ENCODE peak calls at places on chromosomes 3 and 15, in six cellular contexts. One of them, this sample, is unnamed.

GRCh38 chr3:18841422-18842343 is 306.6 kb upstream of the KCNH8 start:
- DNase-seq in brain microvascular endothelial cell: no peak
- DNase-seq in WERI-Rb-1: no peak
- DNase-seq in psoas muscle: no peak
- DNase-seq in DND-41: no peak
- DNase-seq in foreskin keratinocyte: no peak
- DNase-seq in this sample: no peak

GRCh38 chr3:123143669-123144411 is 57.9 kb upstream of the SEC22A start:
- DNase-seq in psoas muscle: no peak
- DNase-seq in WERI-Rb-1: peak; percentile 65
- DNase-seq in DND-41: no peak
- DNase-seq in foreskin keratinocyte: no peak
- DNase-seq in brain microvascular endothelial cell: peak; percentile 24
- DNase-seq in this sample: no peak

GRCh38 chr3:55059027-55059629 is 131.3 kb upstream of the LRTM1 start:
- DNase-seq in brain microvascular endothelial cell: no peak
- DNase-seq in WERI-Rb-1: no peak
- DNase-seq in psoas muscle: no peak
- DNase-seq in foreskin keratinocyte: peak; percentile 22
- DNase-seq in DND-41: no peak
- DNase-seq in this sample: no peak

GRCh38 chr3:123283657-123284398 is 82.1 kb downstream of the SEC22A start:
- DNase-seq in WERI-Rb-1: no peak
- DNase-seq in brain microvascular endothelial cell: no peak
- DNase-seq in psoas muscle: peak; percentile 30
- DNase-seq in foreskin keratinocyte: no peak
- DNase-seq in DND-41: no peak
- DNase-seq in this sample: no peak

GRCh38 chr3:119690043-119690656 is 12.7 kb upstream of the CFAP91 start:
- DNase-seq in DND-41: no peak
- DNase-seq in psoas muscle: no peak
- DNase-seq in brain microvascular endothelial cell: peak; percentile 32
- DNase-seq in WERI-Rb-1: no peak
- DNase-seq in foreskin keratinocyte: no peak
- DNase-seq in this sample: no peak

GRCh38 chr3:127961963-127962362 is 46.9 kb downstream of the KBTBD12 start:
- DNase-seq in DND-41: no peak
- DNase-seq in foreskin keratinocyte: peak; percentile 96
- DNase-seq in brain microvascular endothelial cell: peak; percentile 38
- DNase-seq in psoas muscle: no peak
- DNase-seq in WERI-Rb-1: no peak
- DNase-seq in this sample: no peak

GRCh38 chr3:8523041-8523440 is 21.4 kb downstream of the LMCD1 start:
- DNase-seq in WERI-Rb-1: no peak
- DNase-seq in foreskin keratinocyte: no peak
- DNase-seq in DND-41: no peak
- DNase-seq in brain microvascular endothelial cell: no peak
- DNase-seq in psoas muscle: no peak
- DNase-seq in this sample: no peak

GRCh38 chr3:88677311-88677710 is 430.1 kb upstream of the EPHA3 start:
- DNase-seq in brain microvascular endothelial cell: no peak
- DNase-seq in WERI-Rb-1: no peak
- DNase-seq in foreskin keratinocyte: no peak
- DNase-seq in psoas muscle: no peak
- DNase-seq in DND-41: no peak
- DNase-seq in this sample: no peak

GRCh38 chr15:42919794-42920280 is 741 bp downstream of the TTBK2 start:
- DNase-seq in brain microvascular endothelial cell: peak; percentile 31
- DNase-seq in DND-41: peak; percentile 31
- DNase-seq in psoas muscle: no peak
- DNase-seq in foreskin keratinocyte: peak; percentile 44
- DNase-seq in WERI-Rb-1: peak; percentile 26
- DNase-seq in this sample: no peak

GRCh38 chr3:150762662-150763121 is 277 bp downstream of the SIAH2 start:
- DNase-seq in psoas muscle: no peak
- DNase-seq in DND-41: no peak
- DNase-seq in brain microvascular endothelial cell: no peak
- DNase-seq in WERI-Rb-1: no peak
- DNase-seq in foreskin keratinocyte: no peak
- DNase-seq in this sample: no peak

GRCh38 chr3:123552095-123552714 is 32.6 kb downstream of the HACD2 start:
- DNase-seq in foreskin keratinocyte: no peak
- DNase-seq in brain microvascular endothelial cell: peak; percentile 13
- DNase-seq in WERI-Rb-1: no peak
- DNase-seq in psoas muscle: no peak
- DNase-seq in DND-41: no peak
- DNase-seq in this sample: no peak

GRCh38 chr3:42118762-42119361 is 27.7 kb downstream of the TRAK1 start:
- DNase-seq in DND-41: peak; percentile 46
- DNase-seq in foreskin keratinocyte: peak; percentile 58
- DNase-seq in WERI-Rb-1: peak; percentile 65
- DNase-seq in brain microvascular endothelial cell: peak; percentile 52
- DNase-seq in psoas muscle: peak; percentile 72
- DNase-seq in this sample: no peak

GRCh38 chr3:148975277-148975676 is 16.1 kb upstream of the GYG1 start:
- DNase-seq in foreskin keratinocyte: no peak
- DNase-seq in psoas muscle: peak; percentile 86
- DNase-seq in DND-41: no peak
- DNase-seq in WERI-Rb-1: no peak
- DNase-seq in brain microvascular endothelial cell: no peak
- DNase-seq in this sample: no peak

GRCh38 chr15:86001200-86001599 is 78.5 kb upstream of the AGBL1 start:
- DNase-seq in psoas muscle: no peak
- DNase-seq in brain microvascular endothelial cell: no peak
- DNase-seq in foreskin keratinocyte: peak; percentile 77
- DNase-seq in DND-41: peak; percentile 4
- DNase-seq in WERI-Rb-1: no peak
- DNase-seq in this sample: no peak

GRCh38 chr3:171351676-171352075 is 108.5 kb downstream of the TNIK start:
- DNase-seq in WERI-Rb-1: no peak
- DNase-seq in foreskin keratinocyte: peak; percentile 97
- DNase-seq in DND-41: no peak
- DNase-seq in psoas muscle: no peak
- DNase-seq in brain microvascular endothelial cell: peak; percentile 96
- DNase-seq in this sample: no peak

GRCh38 chr15:68278345-68279217 is 1.0 kb downstream of the FEM1B start:
- DNase-seq in brain microvascular endothelial cell: peak; percentile 56
- DNase-seq in psoas muscle: no peak
- DNase-seq in DND-41: no peak
- DNase-seq in WERI-Rb-1: peak; percentile 71
- DNase-seq in foreskin keratinocyte: no peak
- DNase-seq in this sample: no peak

GRCh38 chr3:87227835-87228144 is 681 bp downstream of the CHMP2B start:
- DNase-seq in psoas muscle: no peak
- DNase-seq in WERI-Rb-1: no peak
- DNase-seq in brain microvascular endothelial cell: no peak
- DNase-seq in DND-41: no peak
- DNase-seq in foreskin keratinocyte: no peak
- DNase-seq in this sample: no peak

GRCh38 chr15:61155741-61156700 is 73.1 kb downstream of the RORA start:
- DNase-seq in psoas muscle: peak; percentile 70
- DNase-seq in WERI-Rb-1: no peak
- DNase-seq in DND-41: no peak
- DNase-seq in brain microvascular endothelial cell: peak; percentile 57
- DNase-seq in foreskin keratinocyte: peak; percentile 15
- DNase-seq in this sample: no peak

GRCh38 chr15:37079726-37080125 is 20.6 kb downstream of the MEIS2 start:
- DNase-seq in DND-41: no peak
- DNase-seq in WERI-Rb-1: no peak
- DNase-seq in foreskin keratinocyte: no peak
- DNase-seq in psoas muscle: no peak
- DNase-seq in brain microvascular endothelial cell: no peak
- DNase-seq in this sample: no peak

GRCh38 chr15:92112711-92113110 is 259.2 kb downstream of the SLCO3A1 start:
- DNase-seq in foreskin keratinocyte: no peak
- DNase-seq in WERI-Rb-1: no peak
- DNase-seq in brain microvascular endothelial cell: no peak
- DNase-seq in psoas muscle: no peak
- DNase-seq in DND-41: no peak
- DNase-seq in this sample: no peak

GRCh38 chr15:52208306-52208946 is 17.2 kb upstream of the GNB5 start:
- DNase-seq in DND-41: peak; percentile 71
- DNase-seq in foreskin keratinocyte: peak; percentile 59
- DNase-seq in psoas muscle: no peak
- DNase-seq in WERI-Rb-1: peak; percentile 84
- DNase-seq in brain microvascular endothelial cell: peak; percentile 75
- DNase-seq in this sample: peak; percentile 61

GRCh38 chr3:173553635-173554280 is 156.2 kb downstream of the NLGN1 start:
- DNase-seq in psoas muscle: no peak
- DNase-seq in brain microvascular endothelial cell: peak; percentile 15
- DNase-seq in DND-41: no peak
- DNase-seq in WERI-Rb-1: peak; percentile 14
- DNase-seq in foreskin keratinocyte: peak; percentile 31
- DNase-seq in this sample: no peak

GRCh38 chr3:58299839-58300516 is 6.1 kb upstream of the RPP14 start:
- DNase-seq in foreskin keratinocyte: no peak
- DNase-seq in psoas muscle: no peak
- DNase-seq in brain microvascular endothelial cell: peak; percentile 22
- DNase-seq in WERI-Rb-1: no peak
- DNase-seq in DND-41: no peak
- DNase-seq in this sample: no peak

GRCh38 chr15:90603893-90604292 is 74.2 kb downstream of the CRTC3 start:
- DNase-seq in foreskin keratinocyte: no peak
- DNase-seq in brain microvascular endothelial cell: peak; percentile 18
- DNase-seq in DND-41: peak; percentile 30
- DNase-seq in psoas muscle: no peak
- DNase-seq in WERI-Rb-1: peak; percentile 29
- DNase-seq in this sample: peak; percentile 58

GRCh38 chr3:32340039-32340438 is 51.6 kb upstream of the CMTM7 start:
- DNase-seq in foreskin keratinocyte: peak; percentile 38
- DNase-seq in WERI-Rb-1: peak; percentile 50
- DNase-seq in psoas muscle: no peak
- DNase-seq in DND-41: peak; percentile 37
- DNase-seq in brain microvascular endothelial cell: peak; percentile 43
- DNase-seq in this sample: peak; percentile 21

GRCh38 chr3:127612966-127613365 is 14.8 kb downstream of the MCM2 start:
- DNase-seq in brain microvascular endothelial cell: no peak
- DNase-seq in foreskin keratinocyte: peak; percentile 17
- DNase-seq in WERI-Rb-1: no peak
- DNase-seq in DND-41: no peak
- DNase-seq in psoas muscle: no peak
- DNase-seq in this sample: no peak

GRCh38 chr3:125188955-125189354 is 23.6 kb downstream of the SLC12A8 start:
- DNase-seq in foreskin keratinocyte: no peak
- DNase-seq in brain microvascular endothelial cell: no peak
- DNase-seq in DND-41: no peak
- DNase-seq in psoas muscle: no peak
- DNase-seq in WERI-Rb-1: no peak
- DNase-seq in this sample: no peak

GRCh38 chr3:125185758-125186245 is 26.7 kb downstream of the SLC12A8 start:
- DNase-seq in foreskin keratinocyte: no peak
- DNase-seq in brain microvascular endothelial cell: no peak
- DNase-seq in WERI-Rb-1: no peak
- DNase-seq in psoas muscle: no peak
- DNase-seq in DND-41: no peak
- DNase-seq in this sample: no peak

GRCh38 chr3:125186800-125187598 is 25.5 kb downstream of the SLC12A8 start:
- DNase-seq in brain microvascular endothelial cell: no peak
- DNase-seq in psoas muscle: no peak
- DNase-seq in DND-41: no peak
- DNase-seq in foreskin keratinocyte: no peak
- DNase-seq in WERI-Rb-1: no peak
- DNase-seq in this sample: no peak

GRCh38 chr3:125186261-125186770 is 26.2 kb downstream of the SLC12A8 start:
- DNase-seq in brain microvascular endothelial cell: peak; percentile 43
- DNase-seq in DND-41: no peak
- DNase-seq in psoas muscle: no peak
- DNase-seq in foreskin keratinocyte: no peak
- DNase-seq in WERI-Rb-1: peak; percentile 46
- DNase-seq in this sample: no peak

GRCh38 chr3:125187599-125187910 is 25.0 kb downstream of the SLC12A8 start:
- DNase-seq in foreskin keratinocyte: peak; percentile 76
- DNase-seq in psoas muscle: no peak
- DNase-seq in brain microvascular endothelial cell: no peak
- DNase-seq in DND-41: no peak
- DNase-seq in WERI-Rb-1: no peak
- DNase-seq in this sample: no peak
- H3K27ac ChIP-seq in foreskin keratinocyte: no peak overlapping the region
- H3K27ac ChIP-seq in psoas muscle: no peak overlapping the region
- H3K27ac ChIP-seq in brain microvascular endothelial cell: no peak overlapping the region
- H3K27ac ChIP-seq in DND-41: no peak overlapping the region
- H3K27ac ChIP-seq in WERI-Rb-1: peak overlapping the region; percentile 53
- H3K27ac ChIP-seq in this sample: no peak overlapping the region

GRCh38 chr3:167958141-167958540 is 137.6 kb downstream of the GOLIM4 start:
- DNase-seq in DND-41: no peak
- DNase-seq in WERI-Rb-1: no peak
- DNase-seq in foreskin keratinocyte: no peak
- DNase-seq in brain microvascular endothelial cell: no peak
- DNase-seq in psoas muscle: no peak
- DNase-seq in this sample: no peak

GRCh38 chr3:167952969-167953368 is 142.8 kb downstream of the GOLIM4 start:
- DNase-seq in brain microvascular endothelial cell: no peak
- DNase-seq in WERI-Rb-1: no peak
- DNase-seq in DND-41: no peak
- DNase-seq in psoas muscle: no peak
- DNase-seq in foreskin keratinocyte: no peak
- DNase-seq in this sample: no peak
- TF ChIP-seq CTCF in brain microvascular endothelial cell: no peak
- TF ChIP-seq CTCF in WERI-Rb-1: no peak
- TF ChIP-seq CTCF in DND-41: no peak
- TF ChIP-seq CTCF in psoas muscle: no peak
- TF ChIP-seq CTCF in foreskin keratinocyte: no peak
- TF ChIP-seq CTCF in this sample: no peak

GRCh38 chr3:14210281-14210670 is 31.7 kb downstream of the LSM3 start:
- DNase-seq in psoas muscle: no peak
- DNase-seq in DND-41: no peak
- DNase-seq in WERI-Rb-1: no peak
- DNase-seq in foreskin keratinocyte: no peak
- DNase-seq in brain microvascular endothelial cell: no peak
- DNase-seq in this sample: no peak

GRCh38 chr3:14213066-14213774 is 34.6 kb downstream of the LSM3 start:
- DNase-seq in brain microvascular endothelial cell: no peak
- DNase-seq in DND-41: no peak
- DNase-seq in psoas muscle: no peak
- DNase-seq in foreskin keratinocyte: no peak
- DNase-seq in WERI-Rb-1: no peak
- DNase-seq in this sample: no peak

GRCh38 chr3:14209596-14210280 is 31.1 kb downstream of the LSM3 start:
- DNase-seq in DND-41: no peak
- DNase-seq in foreskin keratinocyte: no peak
- DNase-seq in brain microvascular endothelial cell: no peak
- DNase-seq in psoas muscle: no peak
- DNase-seq in WERI-Rb-1: no peak
- DNase-seq in this sample: no peak

GRCh38 chr3:14210843-14211594 is 32.4 kb downstream of the LSM3 start:
- DNase-seq in brain microvascular endothelial cell: no peak
- DNase-seq in DND-41: no peak
- DNase-seq in foreskin keratinocyte: no peak
- DNase-seq in psoas muscle: no peak
- DNase-seq in WERI-Rb-1: no peak
- DNase-seq in this sample: no peak

GRCh38 chr3:14212032-14212431 is 33.4 kb downstream of the LSM3 start:
- DNase-seq in WERI-Rb-1: no peak
- DNase-seq in brain microvascular endothelial cell: no peak
- DNase-seq in psoas muscle: no peak
- DNase-seq in foreskin keratinocyte: no peak
- DNase-seq in DND-41: no peak
- DNase-seq in this sample: no peak
- H3K27ac ChIP-seq in WERI-Rb-1: no peak overlapping the region
- H3K27ac ChIP-seq in brain microvascular endothelial cell: no peak overlapping the region
- H3K27ac ChIP-seq in psoas muscle: no peak overlapping the region
- H3K27ac ChIP-seq in foreskin keratinocyte: no peak overlapping the region
- H3K27ac ChIP-seq in DND-41: no peak overlapping the region
- H3K27ac ChIP-seq in this sample: no peak overlapping the region

GRCh38 chr15:84812842-84813241 is 4.3 kb upstream of the ALPK3 start:
- DNase-seq in foreskin keratinocyte: no peak
- DNase-seq in brain microvascular endothelial cell: no peak
- DNase-seq in WERI-Rb-1: no peak
- DNase-seq in DND-41: no peak
- DNase-seq in psoas muscle: no peak
- DNase-seq in this sample: no peak
- TF ChIP-seq CTCF in foreskin keratinocyte: no peak
- TF ChIP-seq CTCF in brain microvascular endothelial cell: no peak
- TF ChIP-seq CTCF in WERI-Rb-1: no peak
- TF ChIP-seq CTCF in DND-41: no peak
- TF ChIP-seq CTCF in psoas muscle: no peak
- TF ChIP-seq CTCF in this sample: no peak

This sample was measured in CD4-positive, alpha-beta T cell.